ENCODE peak calls at places on chromosomes 12 and 14, in five cellular contexts. One of them, this sample, is unnamed.
A peak's percentile ranks its signal among the peaks of the same experiment; 100 is the strongest.

GRCh38 chr12:124939428-124940142 is 25.1 kb upstream of the UBC start:
- DNase-seq in IMR-90: peak; percentile 98
- DNase-seq in fibroblast of pulmonary artery: peak; percentile 94
- DNase-seq in MM.1S: peak; percentile 72
- DNase-seq in activated CD8-positive, alpha-beta T cell treated with anti-CD3 and anti-CD28 coated beads for 36 hours: peak; percentile 95
- DNase-seq in this sample: peak; percentile 69

GRCh38 chr14:100306506-100307214 is 416 bp upstream of the SLC25A29 start:
- DNase-seq in fibroblast of pulmonary artery: peak; percentile 87
- DNase-seq in IMR-90: peak; percentile 78
- DNase-seq in MM.1S: peak; percentile 44
- DNase-seq in activated CD8-positive, alpha-beta T cell treated with anti-CD3 and anti-CD28 coated beads for 36 hours: peak; percentile 81
- DNase-seq in this sample: peak; percentile 66

GRCh38 chr14:65357091-65357490 is 55.4 kb upstream of the FUT8 start:
- DNase-seq in MM.1S: peak; percentile 76
- DNase-seq in activated CD8-positive, alpha-beta T cell treated with anti-CD3 and anti-CD28 coated beads for 36 hours: no peak
- DNase-seq in IMR-90: no peak
- DNase-seq in fibroblast of pulmonary artery: no peak
- DNase-seq in this sample: no peak

GRCh38 chr14:54011001-54011400 is 54.4 kb upstream of the BMP4 start:
- DNase-seq in activated CD8-positive, alpha-beta T cell treated with anti-CD3 and anti-CD28 coated beads for 36 hours: no peak
- DNase-seq in MM.1S: no peak
- DNase-seq in IMR-90: peak; percentile 7
- DNase-seq in fibroblast of pulmonary artery: no peak
- DNase-seq in this sample: no peak

GRCh38 chr14:92645841-92646478 is 102.5 kb downstream of the LGMN start:
- DNase-seq in activated CD8-positive, alpha-beta T cell treated with anti-CD3 and anti-CD28 coated beads for 36 hours: no peak
- DNase-seq in fibroblast of pulmonary artery: peak; percentile 75
- DNase-seq in MM.1S: no peak
- DNase-seq in IMR-90: peak; percentile 92
- DNase-seq in this sample: no peak

GRCh38 chr12:113896194-113896593 is 69.9 kb downstream of the RBM19 start:
- DNase-seq in MM.1S: no peak
- DNase-seq in activated CD8-positive, alpha-beta T cell treated with anti-CD3 and anti-CD28 coated beads for 36 hours: no peak
- DNase-seq in fibroblast of pulmonary artery: no peak
- DNase-seq in IMR-90: no peak
- DNase-seq in this sample: no peak

GRCh38 chr12:48978741-48979601 is 849 bp downstream of the WNT1 start:
- DNase-seq in MM.1S: no peak
- DNase-seq in fibroblast of pulmonary artery: no peak
- DNase-seq in activated CD8-positive, alpha-beta T cell treated with anti-CD3 and anti-CD28 coated beads for 36 hours: no peak
- DNase-seq in IMR-90: no peak
- DNase-seq in this sample: no peak

GRCh38 chr14:74671789-74672188 is 41.1 kb downstream of the AREL1 start:
- DNase-seq in fibroblast of pulmonary artery: peak; percentile 81
- DNase-seq in MM.1S: no peak
- DNase-seq in IMR-90: peak; percentile 79
- DNase-seq in activated CD8-positive, alpha-beta T cell treated with anti-CD3 and anti-CD28 coated beads for 36 hours: no peak
- DNase-seq in this sample: no peak

GRCh38 chr12:14403711-14404164 is 38.3 kb downstream of the ATF7IP start:
- DNase-seq in MM.1S: peak; percentile 51
- DNase-seq in fibroblast of pulmonary artery: peak; percentile 89
- DNase-seq in IMR-90: peak; percentile 82
- DNase-seq in activated CD8-positive, alpha-beta T cell treated with anti-CD3 and anti-CD28 coated beads for 36 hours: no peak
- DNase-seq in this sample: no peak

GRCh38 chr14:22432348-22432976 is 156.6 kb downstream of the DAD1 start:
- DNase-seq in IMR-90: peak; percentile 84
- DNase-seq in MM.1S: no peak
- DNase-seq in activated CD8-positive, alpha-beta T cell treated with anti-CD3 and anti-CD28 coated beads for 36 hours: no peak
- DNase-seq in fibroblast of pulmonary artery: peak; percentile 98
- DNase-seq in this sample: no peak

GRCh38 chr14:73811164-73811503 is 40.5 kb upstream of the PTGR2 start:
- DNase-seq in activated CD8-positive, alpha-beta T cell treated with anti-CD3 and anti-CD28 coated beads for 36 hours: no peak
- DNase-seq in MM.1S: no peak
- DNase-seq in fibroblast of pulmonary artery: no peak
- DNase-seq in IMR-90: no peak
- DNase-seq in this sample: no peak

GRCh38 chr12:21891763-21892217 is 49.4 kb downstream of the ABCC9 start:
- DNase-seq in activated CD8-positive, alpha-beta T cell treated with anti-CD3 and anti-CD28 coated beads for 36 hours: no peak
- DNase-seq in IMR-90: no peak
- DNase-seq in fibroblast of pulmonary artery: peak; percentile 7
- DNase-seq in MM.1S: no peak
- DNase-seq in this sample: no peak

GRCh38 chr12:43880547-43880946 is 44.7 kb downstream of the TMEM117 start:
- DNase-seq in activated CD8-positive, alpha-beta T cell treated with anti-CD3 and anti-CD28 coated beads for 36 hours: no peak
- DNase-seq in MM.1S: no peak
- DNase-seq in IMR-90: no peak
- DNase-seq in fibroblast of pulmonary artery: no peak
- DNase-seq in this sample: no peak

GRCh38 chr12:39275846-39276245 is 167.1 kb downstream of the KIF21A start:
- DNase-seq in MM.1S: no peak
- DNase-seq in fibroblast of pulmonary artery: no peak
- DNase-seq in IMR-90: no peak
- DNase-seq in activated CD8-positive, alpha-beta T cell treated with anti-CD3 and anti-CD28 coated beads for 36 hours: no peak
- DNase-seq in this sample: no peak

GRCh38 chr12:43636706-43637105 is 84.7 kb upstream of the ADAMTS20 start:
- DNase-seq in activated CD8-positive, alpha-beta T cell treated with anti-CD3 and anti-CD28 coated beads for 36 hours: no peak
- DNase-seq in MM.1S: no peak
- DNase-seq in fibroblast of pulmonary artery: no peak
- DNase-seq in IMR-90: no peak
- DNase-seq in this sample: no peak

GRCh38 chr12:24560867-24561266 is 388.0 kb downstream of the BCAT1 start:
- DNase-seq in MM.1S: no peak
- DNase-seq in fibroblast of pulmonary artery: no peak
- DNase-seq in activated CD8-positive, alpha-beta T cell treated with anti-CD3 and anti-CD28 coated beads for 36 hours: no peak
- DNase-seq in IMR-90: no peak
- DNase-seq in this sample: no peak

GRCh38 chr12:54616933-54617535 is 17.7 kb downstream of the LACRT start:
- DNase-seq in fibroblast of pulmonary artery: no peak
- DNase-seq in activated CD8-positive, alpha-beta T cell treated with anti-CD3 and anti-CD28 coated beads for 36 hours: no peak
- DNase-seq in IMR-90: no peak
- DNase-seq in MM.1S: no peak
- DNase-seq in this sample: no peak

GRCh38 chr14:99481745-99482099 is 513 bp downstream of the CCNK start:
- DNase-seq in fibroblast of pulmonary artery: peak; percentile 38
- DNase-seq in activated CD8-positive, alpha-beta T cell treated with anti-CD3 and anti-CD28 coated beads for 36 hours: peak; percentile 23
- DNase-seq in MM.1S: peak; percentile 8
- DNase-seq in IMR-90: peak; percentile 39
- DNase-seq in this sample: no peak

GRCh38 chr12:90484130-90484529 is 470.8 kb downstream of the CCER1 start:
- DNase-seq in MM.1S: no peak
- DNase-seq in fibroblast of pulmonary artery: no peak
- DNase-seq in IMR-90: no peak
- DNase-seq in activated CD8-positive, alpha-beta T cell treated with anti-CD3 and anti-CD28 coated beads for 36 hours: no peak
- DNase-seq in this sample: no peak

GRCh38 chr12:19435831-19436497 is 3.3 kb upstream of the AEBP2 start:
- DNase-seq in MM.1S: no peak
- DNase-seq in activated CD8-positive, alpha-beta T cell treated with anti-CD3 and anti-CD28 coated beads for 36 hours: no peak
- DNase-seq in IMR-90: no peak
- DNase-seq in fibroblast of pulmonary artery: no peak
- DNase-seq in this sample: no peak

GRCh38 chr12:3698218-3698974 is 54.5 kb downstream of the CRACR2A start:
- DNase-seq in IMR-90: peak; percentile 95
- DNase-seq in fibroblast of pulmonary artery: peak; percentile 87
- DNase-seq in MM.1S: no peak
- DNase-seq in activated CD8-positive, alpha-beta T cell treated with anti-CD3 and anti-CD28 coated beads for 36 hours: no peak
- DNase-seq in this sample: no peak

GRCh38 chr14:35287481-35288013 is 4.6 kb upstream of the PSMA6 start:
- DNase-seq in activated CD8-positive, alpha-beta T cell treated with anti-CD3 and anti-CD28 coated beads for 36 hours: peak; percentile 74
- DNase-seq in MM.1S: no peak
- DNase-seq in IMR-90: no peak
- DNase-seq in fibroblast of pulmonary artery: peak; percentile 68
- DNase-seq in this sample: no peak

GRCh38 chr14:50475460-50475859 is 56.9 kb downstream of the MAP4K5 start:
- DNase-seq in IMR-90: peak; percentile 54
- DNase-seq in activated CD8-positive, alpha-beta T cell treated with anti-CD3 and anti-CD28 coated beads for 36 hours: no peak
- DNase-seq in fibroblast of pulmonary artery: no peak
- DNase-seq in MM.1S: no peak
- DNase-seq in this sample: no peak

GRCh38 chr12:9719835-9720234 is 13.1 kb downstream of the CLECL1 start:
- DNase-seq in MM.1S: no peak
- DNase-seq in IMR-90: no peak
- DNase-seq in activated CD8-positive, alpha-beta T cell treated with anti-CD3 and anti-CD28 coated beads for 36 hours: peak; percentile 19
- DNase-seq in fibroblast of pulmonary artery: no peak
- DNase-seq in this sample: no peak

GRCh38 chr12:68785358-68785757 is 22.6 kb upstream of the MDM2 start:
- DNase-seq in MM.1S: no peak
- DNase-seq in fibroblast of pulmonary artery: peak; percentile 46
- DNase-seq in activated CD8-positive, alpha-beta T cell treated with anti-CD3 and anti-CD28 coated beads for 36 hours: no peak
- DNase-seq in IMR-90: peak; percentile 43
- DNase-seq in this sample: no peak

DNA sequence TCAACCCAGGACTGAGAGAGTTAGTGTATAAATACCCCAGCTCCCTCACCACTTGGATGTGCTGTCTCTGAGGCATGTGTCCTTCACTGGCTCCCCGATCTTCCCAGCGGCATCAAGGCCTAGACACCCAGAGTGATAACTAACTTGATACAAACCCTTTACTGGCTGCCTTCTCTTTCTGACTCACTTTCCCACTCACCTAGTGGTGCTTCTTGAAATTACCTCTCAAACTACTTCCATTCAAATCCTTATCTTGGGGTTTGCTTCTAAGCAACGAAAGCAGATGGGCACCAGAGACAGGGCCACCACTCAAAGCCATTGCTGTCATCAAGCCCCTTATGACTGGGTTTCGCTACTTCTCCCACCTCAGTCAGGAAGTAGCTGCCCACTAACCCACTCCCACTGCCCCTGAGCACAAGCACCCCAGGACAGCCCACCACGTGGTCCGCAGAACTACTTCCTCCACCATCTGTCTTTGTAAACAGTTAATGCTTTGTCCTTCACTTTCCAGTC is 17.2 kb downstream of the ZFP36L1 start:
- DNase-seq in activated CD8-positive, alpha-beta T cell treated with anti-CD3 and anti-CD28 coated beads for 36 hours: no peak
- DNase-seq in fibroblast of pulmonary artery: no peak
- DNase-seq in MM.1S: no peak
- DNase-seq in IMR-90: no peak
- DNase-seq in this sample: no peak
- TF ChIP-seq CTCF in activated CD8-positive, alpha-beta T cell treated with anti-CD3 and anti-CD28 coated beads for 36 hours: peak; percentile 52
- TF ChIP-seq CTCF in fibroblast of pulmonary artery: no peak
- TF ChIP-seq CTCF in MM.1S: peak; percentile 5
- TF ChIP-seq CTCF in IMR-90: no peak
- TF ChIP-seq CTCF in this sample: peak; percentile 29

GRCh38 chr12:118835911-118836310 is 145.4 kb upstream of the SRRM4 start:
- DNase-seq in IMR-90: no peak
- DNase-seq in fibroblast of pulmonary artery: no peak
- DNase-seq in MM.1S: no peak
- DNase-seq in activated CD8-positive, alpha-beta T cell treated with anti-CD3 and anti-CD28 coated beads for 36 hours: no peak
- DNase-seq in this sample: no peak

GRCh38 chr12:118840878-118841277 is 140.5 kb upstream of the SRRM4 start:
- DNase-seq in IMR-90: no peak
- DNase-seq in activated CD8-positive, alpha-beta T cell treated with anti-CD3 and anti-CD28 coated beads for 36 hours: no peak
- DNase-seq in MM.1S: no peak
- DNase-seq in fibroblast of pulmonary artery: no peak
- DNase-seq in this sample: no peak

GRCh38 chr12:118842753-118843335 is 138.5 kb upstream of the SRRM4 start:
- DNase-seq in MM.1S: no peak
- DNase-seq in IMR-90: no peak
- DNase-seq in activated CD8-positive, alpha-beta T cell treated with anti-CD3 and anti-CD28 coated beads for 36 hours: no peak
- DNase-seq in fibroblast of pulmonary artery: no peak
- DNase-seq in this sample: no peak

GRCh38 chr12:118841588-118841987 is 139.8 kb upstream of the SRRM4 start:
- DNase-seq in MM.1S: no peak
- DNase-seq in IMR-90: no peak
- DNase-seq in fibroblast of pulmonary artery: no peak
- DNase-seq in activated CD8-positive, alpha-beta T cell treated with anti-CD3 and anti-CD28 coated beads for 36 hours: no peak
- DNase-seq in this sample: no peak

GRCh38 chr12:118840399-118840798 is 140.9 kb upstream of the SRRM4 start:
- DNase-seq in MM.1S: no peak
- DNase-seq in activated CD8-positive, alpha-beta T cell treated with anti-CD3 and anti-CD28 coated beads for 36 hours: no peak
- DNase-seq in IMR-90: no peak
- DNase-seq in fibroblast of pulmonary artery: no peak
- DNase-seq in this sample: no peak
- TF ChIP-seq CTCF in MM.1S: no peak
- TF ChIP-seq CTCF in activated CD8-positive, alpha-beta T cell treated with anti-CD3 and anti-CD28 coated beads for 36 hours: no peak
- TF ChIP-seq CTCF in IMR-90: no peak
- TF ChIP-seq CTCF in fibroblast of pulmonary artery: no peak
- TF ChIP-seq CTCF in this sample: no peak

GRCh38 chr14:91152499-91152898 is 38.6 kb downstream of the DGLUCY start:
- DNase-seq in MM.1S: no peak
- DNase-seq in fibroblast of pulmonary artery: no peak
- DNase-seq in activated CD8-positive, alpha-beta T cell treated with anti-CD3 and anti-CD28 coated beads for 36 hours: no peak
- DNase-seq in IMR-90: no peak
- DNase-seq in this sample: no peak

GRCh38 chr14:91158091-91158790 is 44.4 kb downstream of the DGLUCY start:
- DNase-seq in activated CD8-positive, alpha-beta T cell treated with anti-CD3 and anti-CD28 coated beads for 36 hours: no peak
- DNase-seq in fibroblast of pulmonary artery: no peak
- DNase-seq in MM.1S: no peak
- DNase-seq in IMR-90: no peak
- DNase-seq in this sample: no peak

GRCh38 chr14:91153360-91153759 is 39.5 kb downstream of the DGLUCY start:
- DNase-seq in MM.1S: no peak
- DNase-seq in fibroblast of pulmonary artery: no peak
- DNase-seq in activated CD8-positive, alpha-beta T cell treated with anti-CD3 and anti-CD28 coated beads for 36 hours: no peak
- DNase-seq in IMR-90: no peak
- DNase-seq in this sample: no peak

GRCh38 chr14:91154851-91155625 is 41.2 kb downstream of the DGLUCY start:
- DNase-seq in fibroblast of pulmonary artery: peak; percentile 57
- DNase-seq in activated CD8-positive, alpha-beta T cell treated with anti-CD3 and anti-CD28 coated beads for 36 hours: peak; percentile 50
- DNase-seq in MM.1S: no peak
- DNase-seq in IMR-90: peak; percentile 72
- DNase-seq in this sample: no peak

DNA sequence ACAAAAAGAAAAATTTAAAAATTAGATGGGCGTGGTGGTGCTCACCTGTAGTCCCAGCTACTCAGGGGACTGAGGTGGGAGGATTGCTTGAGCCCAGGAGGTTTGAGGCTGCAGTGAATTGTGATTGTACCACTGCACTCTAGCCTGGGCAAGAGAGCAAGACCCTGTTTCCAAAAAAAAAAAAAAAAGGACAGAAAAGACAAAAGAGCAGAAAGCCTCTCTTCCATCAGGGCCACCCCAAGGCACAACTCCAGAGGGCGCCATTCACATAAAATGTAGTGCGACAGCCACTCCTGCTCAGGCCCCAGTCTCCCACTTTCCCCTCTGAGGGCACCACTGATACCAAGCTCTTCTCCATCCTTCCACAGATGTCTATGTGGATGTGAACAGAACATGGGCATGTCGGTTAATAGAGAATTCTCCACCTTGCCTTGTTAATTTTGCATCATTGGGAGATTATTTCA is 41.8 kb downstream of the DGLUCY start:
- DNase-seq in IMR-90: no peak
- DNase-seq in fibroblast of pulmonary artery: no peak
- DNase-seq in MM.1S: no peak
- DNase-seq in activated CD8-positive, alpha-beta T cell treated with anti-CD3 and anti-CD28 coated beads for 36 hours: peak; percentile 35
- DNase-seq in this sample: no peak
- TF ChIP-seq CTCF in IMR-90: peak; percentile 5
- TF ChIP-seq CTCF in fibroblast of pulmonary artery: no peak
- TF ChIP-seq CTCF in MM.1S: no peak
- TF ChIP-seq CTCF in activated CD8-positive, alpha-beta T cell treated with anti-CD3 and anti-CD28 coated beads for 36 hours: no peak
- TF ChIP-seq CTCF in this sample: no peak

DNA sequence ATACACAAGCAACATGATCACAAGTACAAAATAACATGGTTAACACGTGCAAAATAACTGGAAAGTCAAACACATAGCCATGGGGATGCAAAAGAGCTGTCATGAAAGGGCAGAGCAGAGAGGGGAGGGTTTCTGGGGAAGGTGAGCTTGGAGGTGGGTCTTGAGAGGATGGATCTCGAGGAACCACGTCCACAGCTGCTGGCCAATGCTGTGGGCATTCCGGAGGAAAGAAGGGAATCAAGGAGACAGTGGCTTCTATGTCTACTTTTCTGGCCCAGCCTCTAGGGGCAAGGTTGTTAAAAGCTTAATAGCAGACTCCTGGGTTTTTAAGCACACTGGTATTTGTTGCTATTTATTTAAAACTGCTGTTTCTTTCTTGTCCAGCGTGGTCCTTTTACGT is 8.4 kb upstream of the MYH7 start:
- DNase-seq in MM.1S: no peak
- DNase-seq in activated CD8-positive, alpha-beta T cell treated with anti-CD3 and anti-CD28 coated beads for 36 hours: no peak
- DNase-seq in IMR-90: no peak
- DNase-seq in fibroblast of pulmonary artery: no peak
- DNase-seq in this sample: no peak
- TF ChIP-seq CTCF in MM.1S: no peak
- TF ChIP-seq CTCF in activated CD8-positive, alpha-beta T cell treated with anti-CD3 and anti-CD28 coated beads for 36 hours: no peak
- TF ChIP-seq CTCF in IMR-90: no peak
- TF ChIP-seq CTCF in fibroblast of pulmonary artery: no peak
- TF ChIP-seq CTCF in this sample: no peak